ENCODE peak calls at places on chromosomes 2 and 18, in seven cellular contexts. Q, E, A, O, B, C and W are unnamed samples. For H3K4me1, the result is how much of the 10 kb centered on the place peaks cover.

GRCh38 chr2:54931473-54931872 is 118.8 kb downstream of the RTN4 start:
- DNase-seq in Q (no peak), E (no peak), A (no peak), O (no peak), B (no peak), C (no peak), W (no peak)

GRCh38 chr2:234273887-234274584 is 222.8 kb downstream of the ARL4C start:
- DNase-seq in Q (no peak), E (no peak), A (no peak), O (no peak), B (no peak), C (no peak), W (no peak)

GRCh38 chr2:187150667-187151066 is 297.4 kb downstream of the CALCRL start:
- DNase-seq in Q (no peak), E (peak), A (no peak), O (no peak), B (no peak), C (no peak), W (no peak)

GRCh38 chr2:60759654-60760053 is 3.6 kb downstream of the PAPOLG start:
- DNase-seq in Q (no peak), E (no peak), A (no peak), O (no peak), B (no peak), C (no peak), W (no peak)

GRCh38 chr2:193990868-193991267 is 1666.2 kb upstream of the SLC39A10 start:
- DNase-seq in Q (no peak), E (no peak), A (no peak), O (no peak), B (no peak), C (no peak), W (no peak)

GRCh38 chr18:36812686-36813085 is 16.1 kb downstream of the TPGS2 start:
- DNase-seq in Q (no peak), E (peak), A (no peak), O (no peak), B (no peak), C (no peak), W (no peak)

GRCh38 chr18:62187543-62188378 is 706 bp downstream of the RELCH start:
- DNase-seq in Q (peak), E (peak), A (peak), O (peak), B (peak), C (peak), W (peak)

GRCh38 chr2:189500456-189501160 is 59.3 kb downstream of the WDR75 start:
- DNase-seq in Q (no peak), E (no peak), A (no peak), O (no peak), B (no peak), C (no peak), W (no peak)

GRCh38 chr2:215328066-215328465 is 16.2 kb downstream of the ATIC start:
- DNase-seq in Q (no peak), E (no peak), A (no peak), O (no peak), B (no peak), C (no peak), W (no peak)

GRCh38 chr2:3183766-3184165 is 193.9 kb downstream of the EIPR1 start:
- DNase-seq in Q (no peak), E (no peak), A (no peak), O (no peak), B (no peak), C (no peak), W (no peak)

GRCh38 chr2:66890286-66890812 is 455.4 kb downstream of the MEIS1 start:
- DNase-seq in Q (no peak), E (peak), A (no peak), O (no peak), B (no peak), C (no peak), W (no peak)

GRCh38 chr2:195595825-195596224 is 61.2 kb upstream of the SLC39A10 start:
- DNase-seq in Q (no peak), E (no peak), A (no peak), O (no peak), B (no peak), C (no peak), W (no peak)

GRCh38 chr2:28360066-28360741 is 32.5 kb upstream of the FOSL2 start:
- DNase-seq in Q (no peak), E (peak), A (no peak), O (no peak), B (no peak), C (no peak), W (no peak)
- H3K4me1 ChIP-seq in Q (under half), E (under half), A (under half), O (under half), B (under half), C (under half), W (under half)

GRCh38 chr18:26181343-26181826 is 44.9 kb upstream of the TAF4B start:
- DNase-seq in Q (no peak), E (no peak), A (no peak), O (no peak), B (no peak), C (no peak), W (no peak)

GRCh38 chr18:26190506-26190905 is 35.7 kb upstream of the TAF4B start:
- DNase-seq in Q (no peak), E (no peak), A (no peak), O (no peak), B (no peak), C (no peak), W (no peak)

DNA sequence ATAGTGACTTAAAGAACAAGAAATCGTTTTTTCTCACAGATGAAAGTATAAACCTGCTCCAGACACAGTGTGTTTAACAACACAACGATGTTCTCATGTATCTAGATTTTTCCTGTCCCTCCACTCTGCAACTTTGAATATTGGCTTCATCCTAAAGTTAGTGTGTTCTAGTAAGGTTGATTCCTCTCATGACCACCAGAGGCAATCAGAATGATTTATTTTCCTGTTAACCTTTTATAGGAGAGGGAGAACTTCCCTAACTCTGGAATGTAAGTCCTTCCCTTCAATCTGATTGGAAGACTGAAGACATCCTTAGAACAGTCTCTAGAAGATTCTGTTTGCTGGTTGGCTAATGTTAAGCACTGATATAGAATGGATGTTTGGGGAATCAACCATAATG is 41.0 kb upstream of the TAF4B start:
- DNase-seq in Q (no peak), E (peak), A (no peak), O (peak), B (no peak), C (no peak), W (no peak)
- TF ChIP-seq CTCF in Q (peak), E (no peak), A (no peak), O (no peak), B (peak), C (peak), W (no peak)

DNA sequence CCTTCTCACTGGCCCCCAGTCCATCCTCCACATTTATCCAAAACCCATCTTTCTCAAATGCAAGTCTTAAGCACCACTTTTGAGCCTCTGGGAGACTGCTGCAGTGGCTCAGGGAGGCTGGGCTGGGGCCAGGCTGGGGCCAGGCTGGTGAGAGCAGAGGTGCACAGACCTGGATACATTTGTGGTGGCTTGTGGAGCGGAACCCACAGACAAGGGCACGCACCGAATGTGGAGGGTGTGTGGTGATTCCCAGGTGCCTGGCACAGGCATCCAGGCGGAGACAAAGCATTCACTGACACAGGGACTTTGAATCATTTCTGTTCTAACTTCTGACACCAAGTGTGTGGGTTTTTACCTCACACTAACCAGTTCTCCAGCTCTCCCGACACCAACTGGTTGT is 42.2 kb upstream of the MGAT4A start:
- DNase-seq in Q (no peak), E (no peak), A (no peak), O (no peak), B (no peak), C (no peak), W (no peak)
- H3K4me1 ChIP-seq in Q (under half), E (under half), A (under half), O (under half), B (under half), C (under half), W (under half)

GRCh38 chr2:120419955-120420354 is 74.0 kb downstream of the INHBB start:
- DNase-seq in Q (no peak), E (no peak), A (no peak), O (no peak), B (no peak), C (no peak), W (no peak)
- TF ChIP-seq CTCF in Q (no peak), E (no peak), A (no peak), O (no peak), B (no peak), C (no peak), W (no peak)

GRCh38 chr2:138277062-138277461 is 224.5 kb upstream of the SPOPL start:
- DNase-seq in Q (peak), E (no peak), A (no peak), O (no peak), B (no peak), C (no peak), W (no peak)

GRCh38 chr2:138276367-138276766 is 225.2 kb upstream of the SPOPL start:
- DNase-seq in Q (peak), E (peak), A (no peak), O (no peak), B (no peak), C (no peak), W (no peak)

GRCh38 chr2:138275292-138275690 is 226.3 kb upstream of the SPOPL start:
- DNase-seq in Q (no peak), E (no peak), A (no peak), O (no peak), B (no peak), C (no peak), W (no peak)

GRCh38 chr2:138274421-138275291 is 226.9 kb upstream of the SPOPL start:
- DNase-seq in Q (no peak), E (peak), A (no peak), O (peak), B (no peak), C (no peak), W (no peak)

GRCh38 chr2:138275881-138276280 is 225.7 kb upstream of the SPOPL start:
- DNase-seq in Q (no peak), E (no peak), A (no peak), O (peak), B (no peak), C (no peak), W (no peak)
- H3K4me1 ChIP-seq in Q (under half), E (under half), A (under half), O (under half), B (under half), C (under half), W (under half)

DNA sequence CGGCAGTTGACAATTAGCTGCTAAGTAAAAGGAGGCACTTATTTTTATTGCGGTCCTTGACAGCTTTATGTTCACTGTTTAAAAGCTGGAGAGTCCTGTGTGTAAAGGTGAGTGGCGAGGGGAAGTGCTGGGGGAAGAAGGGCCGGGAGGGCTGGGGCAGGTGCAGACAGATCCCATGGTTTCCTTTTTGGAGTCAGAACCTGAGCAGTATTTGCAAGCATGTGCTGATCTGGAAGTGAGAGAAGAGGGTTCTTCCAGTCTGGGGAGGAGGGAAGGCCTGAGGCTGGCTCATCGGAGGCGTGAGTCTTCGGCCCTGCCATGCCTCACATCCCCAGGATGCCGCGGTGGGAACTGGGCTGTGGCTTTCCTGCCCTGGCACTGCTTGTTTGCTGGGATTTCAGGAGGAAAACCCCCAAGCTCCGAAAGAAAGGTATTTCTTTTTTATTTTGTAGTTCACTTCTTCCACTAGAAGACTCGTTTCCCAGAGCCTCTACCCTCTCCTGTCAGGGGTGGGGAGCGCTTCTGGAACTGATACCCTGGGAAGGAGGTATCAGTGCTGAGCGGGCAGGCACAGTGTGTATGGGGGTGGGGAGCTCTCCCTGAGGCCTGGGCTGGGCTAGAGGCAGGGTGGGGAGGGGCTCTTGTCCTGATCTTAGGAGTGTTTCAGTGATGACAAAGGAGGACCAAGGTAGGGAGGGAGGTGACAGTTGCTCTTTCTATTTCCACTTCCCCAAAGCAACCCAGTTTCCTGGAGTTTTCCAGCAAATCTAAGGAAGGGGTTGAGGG is 65.2 kb downstream of the ARHGAP25 start:
- DNase-seq in Q (peak), E (no peak), A (no peak), O (no peak), B (no peak), C (no peak), W (no peak)
- TF ChIP-seq CTCF in Q (no peak), E (no peak), A (no peak), O (no peak), B (no peak), C (no peak), W (no peak)

DNA sequence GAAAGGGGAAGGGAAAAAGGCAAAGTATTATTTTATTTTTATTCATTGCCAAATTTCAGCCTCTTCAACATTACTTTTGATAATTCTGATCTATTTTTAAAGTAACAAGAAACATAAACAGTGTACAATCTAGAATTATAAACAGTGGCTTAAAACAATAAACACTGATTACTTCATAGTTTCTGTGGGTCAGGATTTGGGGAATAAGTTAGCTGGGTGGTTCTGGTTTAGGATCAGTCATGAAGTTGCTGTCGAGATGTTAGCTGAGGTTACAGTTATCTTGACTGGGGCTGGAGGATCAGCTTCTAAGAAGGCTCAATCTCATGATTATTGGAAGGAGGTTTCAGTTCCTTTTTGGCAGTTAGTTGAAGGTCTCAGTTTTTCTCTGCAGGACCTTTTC is 109.2 kb downstream of the SCN2A start:
- DNase-seq in Q (no peak), E (no peak), A (no peak), O (no peak), B (no peak), C (no peak), W (no peak)
- H3K4me1 ChIP-seq in Q (under half), E (under half), A (under half), O (under half), B (under half), C (under half), W (under half)